ENCODE peak calls at places on chromosomes 7 and 10, in five cellular contexts. L is stomach, N is HepG2, A is suprapubic skin, D is Panc1. G is an unnamed sample. For H3K36me3, the result is how much of the 10 kb centered on the place peaks cover.

GRCh38 chr10:46283945-46284285 is 2.9 kb upstream of the ANTXRL start:
- DNase-seq in A (peak), L (no peak), D (no peak), N (no peak), G (no peak)

GRCh38 chr10:88113232-88113631 is 249.8 kb downstream of the PTEN start:
- DNase-seq in N (no peak), L (no peak), D (no peak), A (no peak), G (no peak)

GRCh38 chr7:158318511-158318913 is 269.1 kb downstream of the PTPRN2 start:
- DNase-seq in D (no peak), L (no peak), A (no peak), N (no peak), G (no peak)

GRCh38 chr7:33108931-33109757 is at the start of gene RP9:
- DNase-seq in L (peak), A (peak), D (no peak), N (peak), G (peak)

GRCh38 chr10:126561499-126562208 is 108.8 kb downstream of the C10orf90 start:
- DNase-seq in L (no peak), N (no peak), D (no peak), A (no peak), G (no peak)

GRCh38 chr10:88582806-88583583 is at the start of gene RNLS:
- DNase-seq in A (peak), L (peak), D (peak), N (no peak), G (peak)

GRCh38 chr10:33114451-33114944 is 156.5 kb upstream of the ITGB1 start:
- DNase-seq in L (no peak), D (no peak), A (no peak), N (no peak), G (no peak)

GRCh38 chr7:121212031-121212430 is 116.8 kb upstream of the WNT16 start:
- DNase-seq in N (no peak), L (no peak), D (no peak), A (no peak), G (no peak)

GRCh38 chr7:74178632-74179031 is 4.5 kb downstream of the EIF4H start:
- DNase-seq in A (no peak), L (no peak), D (no peak), N (no peak), G (no peak)

GRCh38 chr7:47786557-47787248 is 161.6 kb downstream of the PKD1L1 start:
- DNase-seq in L (no peak), D (peak), A (no peak), N (peak), G (peak)

GRCh38 chr7:85554294-85554877 is 367.5 kb upstream of the SEMA3D start:
- DNase-seq in L (no peak), D (peak), N (peak), A (no peak), G (no peak)

GRCh38 chr7:149621776-149622175 is 124.2 kb upstream of the ZNF746 start:
- DNase-seq in L (no peak), D (no peak), A (no peak), N (no peak), G (no peak)

GRCh38 chr10:75616076-75616475 is 184.7 kb downstream of the LRMDA start:
- DNase-seq in D (no peak), N (no peak), L (no peak), A (no peak), G (no peak)

GRCh38 chr10:77386833-77387232 is 250.8 kb downstream of the KCNMA1 start:
- DNase-seq in A (no peak), N (no peak), D (no peak), L (no peak), G (no peak)

GRCh38 chr10:62047960-62048383 is 146.5 kb downstream of the ARID5B start:
- DNase-seq in A (no peak), D (no peak), L (no peak), N (peak), G (no peak)

GRCh38 chr7:140576589-140576988 is 64.0 kb downstream of the DENND2A start:
- DNase-seq in A (no peak), L (no peak), D (no peak), N (no peak), G (no peak)

GRCh38 chr7:121440857-121441503 is 44.9 kb upstream of the FAM3C start:
- DNase-seq in L (no peak), A (no peak), D (no peak), N (no peak), G (no peak)

GRCh38 chr7:150329331-150330106 is 6.2 kb upstream of the ACTR3C start:
- DNase-seq in D (no peak), L (no peak), N (no peak), A (no peak), G (no peak)

GRCh38 chr7:148972360-148972759 is 55.9 kb downstream of the PDIA4 start:
- DNase-seq in L (no peak), D (no peak), A (no peak), N (no peak), G (no peak)

GRCh38 chr10:74332398-74332797 is 181.4 kb downstream of the ADK start:
- DNase-seq in N (no peak), A (no peak), L (no peak), D (no peak), G (no peak)

GRCh38 chr7:26307226-26307625 is 15.6 kb downstream of the SNX10 start:
- DNase-seq in A (no peak), D (no peak), N (no peak), L (no peak), G (no peak)

GRCh38 chr10:61621538-61622150 is 41.1 kb upstream of the CABCOCO1 start:
- DNase-seq in L (no peak), A (no peak), D (no peak), N (peak), G (no peak)

GRCh38 chr10:108787932-108788331 is 1135.4 kb downstream of the XPNPEP1 start:
- DNase-seq in D (no peak), L (no peak), A (no peak), N (no peak), G (no peak)

GRCh38 chr7:19958309-19958896 is 185.0 kb upstream of the TMEM196 start:
- DNase-seq in D (peak), N (peak), L (no peak), A (no peak), G (no peak)

GRCh38 chr10:32199724-32200394 is 143.6 kb upstream of the KIF5B start:
- DNase-seq in N (no peak), D (no peak), A (no peak), L (no peak), G (no peak)

GRCh38 chr10:24645784-24646183 is 77.9 kb downstream of the ARHGAP21 start:
- DNase-seq in N (no peak), L (no peak), D (peak), A (no peak), G (no peak)

GRCh38 chr10:98131615-98132014 is 2.8 kb upstream of the R3HCC1L start:
- DNase-seq in A (no peak), N (no peak), L (no peak), D (no peak), G (no peak)

GRCh38 chr10:48364659-48365405 is 58.4 kb downstream of the MAPK8 start:
- DNase-seq in D (no peak), N (peak), A (no peak), L (no peak), G (no peak)

GRCh38 chr10:105210546-105210945 is 569.5 kb downstream of the SORCS3 start:
- DNase-seq in A (no peak), L (no peak), N (no peak), D (no peak), G (no peak)

GRCh38 chr10:104580774-104581675 is 60.1 kb upstream of the SORCS3 start:
- DNase-seq in L (peak), A (no peak), D (peak), N (peak), G (peak)

GRCh38 chr10:11687357-11687771 is 54.8 kb upstream of the ECHDC3 start:
- DNase-seq in A (no peak), N (no peak), L (no peak), D (no peak), G (peak)

GRCh38 chr7:29606287-29606721 is 42.7 kb downstream of the PRR15 start:
- DNase-seq in A (no peak), N (peak), L (no peak), D (peak), G (no peak)

GRCh38 chr10:44437837-44438752 is 53.2 kb upstream of the CXCL12 start:
- DNase-seq in A (no peak), L (no peak), N (no peak), D (no peak), G (no peak)

GRCh38 chr7:36430171-36430570 is 40.5 kb downstream of the ANLN start:
- DNase-seq in L (no peak), D (no peak), A (no peak), N (no peak), G (no peak)

DNA sequence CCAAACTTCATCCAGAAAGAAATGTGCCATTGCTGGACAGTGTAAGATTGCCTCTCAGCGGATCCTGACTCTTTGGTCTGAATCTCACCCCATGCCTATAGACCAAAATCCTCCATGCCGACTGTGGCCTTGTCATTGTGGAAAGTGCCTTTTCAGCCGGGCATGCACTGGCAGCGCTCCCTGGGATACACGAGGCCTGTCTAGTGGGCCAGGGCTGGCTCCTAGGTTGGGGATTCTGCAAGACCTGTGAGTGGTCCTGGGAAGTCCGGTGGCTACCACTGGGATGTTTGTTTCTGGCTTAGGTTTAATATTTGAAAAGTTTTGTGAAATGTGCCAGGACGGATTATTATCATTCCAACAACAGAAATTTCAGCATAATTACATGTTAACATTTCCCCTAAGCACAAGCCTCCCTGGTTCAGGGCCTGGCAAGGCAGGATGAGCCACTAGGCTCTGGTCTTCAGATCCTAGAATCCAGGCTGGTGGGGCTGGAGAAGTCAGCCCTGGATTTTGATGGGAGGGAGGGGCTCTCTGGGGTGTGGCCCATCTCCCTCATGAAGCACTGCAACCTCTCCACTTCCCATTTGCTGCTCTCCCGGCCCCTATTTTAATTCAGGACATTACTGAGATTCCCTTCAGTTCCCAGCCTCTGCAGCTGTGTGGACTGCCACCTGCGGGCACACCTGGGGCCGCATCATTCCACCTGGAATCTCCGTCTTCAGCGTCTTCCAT is 253.2 kb downstream of the WDR37 start:
- DNase-seq in D (no peak), L (no peak), A (peak), N (no peak), G (no peak)
- TF ChIP-seq POLR2AphosphoS5 in D (no peak), L (no peak), A (no peak), N (no peak), G (no peak)

GRCh38 chr7:27634892-27635538 is 27.7 kb downstream of the HIBADH start:
- DNase-seq in A (no peak), L (no peak), D (no peak), N (no peak), G (no peak)

GRCh38 chr7:27633062-27633461 is 29.6 kb downstream of the HIBADH start:
- DNase-seq in N (no peak), D (no peak), L (no peak), A (no peak), G (no peak)

GRCh38 chr7:27627146-27627545 is 35.5 kb downstream of the HIBADH start:
- DNase-seq in A (no peak), L (no peak), D (no peak), N (no peak), G (no peak)

GRCh38 chr7:27635728-27636127 is 27.0 kb downstream of the HIBADH start:
- DNase-seq in A (no peak), D (no peak), L (no peak), N (no peak), G (no peak)

DNA sequence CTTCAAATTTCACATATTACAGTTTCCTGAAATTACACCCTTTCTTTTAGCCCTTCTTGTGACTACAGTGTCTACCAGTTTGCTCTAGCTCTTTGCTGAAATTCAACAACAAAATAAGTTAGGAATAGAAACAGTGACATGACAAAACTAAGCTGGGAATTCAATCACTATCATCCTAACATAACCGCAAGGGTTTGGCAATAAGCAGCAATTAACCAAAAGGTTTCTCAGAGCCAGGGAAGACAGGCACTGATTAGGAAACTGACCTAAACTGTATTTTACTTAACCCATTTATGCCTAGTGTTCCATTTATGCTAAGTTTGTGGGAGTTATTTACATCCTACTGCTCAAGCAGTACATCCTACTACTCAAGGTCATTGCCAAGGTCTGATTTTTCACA is 31.3 kb downstream of the HIBADH start:
- DNase-seq in A (no peak), N (no peak), D (no peak), L (no peak), G (no peak)
- H3K4me3 ChIP-seq in A (no peak), N (no peak), D (no peak), L (no peak), G (no peak)

DNA sequence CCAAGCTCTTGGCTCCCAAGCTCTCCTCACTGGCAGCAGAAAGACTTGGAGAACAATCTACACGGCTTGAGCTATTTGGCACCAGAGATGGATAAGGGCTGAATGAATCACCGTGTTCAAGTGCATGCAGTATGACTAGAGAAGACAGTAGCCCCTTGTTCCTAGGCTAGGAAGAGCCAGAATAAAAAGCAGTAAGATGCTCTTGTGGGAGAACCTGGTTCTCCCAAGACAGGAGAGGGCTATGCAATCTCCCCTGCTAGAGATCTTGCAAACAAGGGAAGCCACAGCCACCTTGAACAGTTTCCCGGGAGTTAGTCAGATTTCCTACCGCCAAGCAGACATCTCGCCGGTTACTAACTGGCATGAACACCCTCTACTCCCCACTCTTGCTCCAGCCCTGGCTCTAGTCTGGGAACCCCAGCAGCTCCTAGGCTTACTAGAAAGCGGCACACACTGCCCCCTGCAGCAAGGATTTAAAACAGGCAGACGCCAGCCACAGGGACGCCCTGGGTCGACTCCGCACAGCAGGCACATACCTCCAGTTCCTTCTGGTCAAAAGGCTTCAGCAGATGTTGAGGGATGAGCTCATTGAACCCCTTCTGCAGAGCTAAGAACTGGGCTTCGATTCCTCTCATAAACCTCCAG is 107.3 kb downstream of the SMURF1 start:
- DNase-seq in N (peak), A (peak), L (no peak), D (no peak), G (no peak)
- H3K36me3 ChIP-seq in N (under half), A (half or more), L (half or more), D (under half), G (under half)

DNA sequence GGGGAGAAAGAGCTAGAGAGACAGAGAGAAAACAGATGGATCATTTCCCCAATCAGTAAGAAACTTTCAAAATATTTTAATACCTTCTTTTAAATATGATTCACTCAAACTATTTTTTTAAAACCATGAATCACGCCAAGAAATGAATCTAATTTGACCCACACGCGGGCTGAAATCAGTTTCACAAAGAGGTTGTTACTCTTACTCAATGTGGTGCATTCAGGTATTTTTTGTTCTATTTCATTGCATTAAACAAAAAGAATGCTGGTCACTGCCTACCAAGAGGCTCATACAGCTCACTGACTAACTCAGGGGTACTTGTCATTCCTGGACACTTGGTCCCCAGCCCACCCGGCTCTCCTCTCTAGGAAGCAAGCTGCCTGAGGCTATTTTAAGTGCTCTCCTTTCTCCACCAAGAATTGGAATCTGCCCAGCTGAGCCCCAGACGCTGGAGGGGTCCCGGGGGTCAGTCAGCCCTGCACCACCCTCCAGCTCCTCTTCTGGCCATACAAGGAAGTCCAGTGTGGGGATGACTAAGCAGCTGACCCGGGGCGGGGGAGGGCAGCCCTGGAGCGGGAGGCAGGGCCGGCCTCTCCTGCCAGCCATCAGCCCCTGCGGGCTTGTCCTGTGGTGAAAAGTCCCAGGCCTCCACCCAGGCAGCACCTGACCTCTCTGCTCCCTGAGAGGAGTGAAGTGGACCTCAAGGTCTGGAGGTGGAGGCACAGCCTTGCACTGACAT is 21.7 kb upstream of the PFKP start:
- DNase-seq in L (peak), A (no peak), N (peak), D (no peak), G (no peak)
- TF ChIP-seq POLR2AphosphoS5 in L (peak), A (no peak), N (no peak), D (no peak), G (no peak)

GRCh38 chr7:50782376-50783208 is at the start of gene GRB10:
- DNase-seq in A (no peak), D (no peak), L (no peak), N (no peak), G (no peak)
- H3K4me3 ChIP-seq in A (peak), D (peak), L (peak), N (no peak), G (peak)

DNA sequence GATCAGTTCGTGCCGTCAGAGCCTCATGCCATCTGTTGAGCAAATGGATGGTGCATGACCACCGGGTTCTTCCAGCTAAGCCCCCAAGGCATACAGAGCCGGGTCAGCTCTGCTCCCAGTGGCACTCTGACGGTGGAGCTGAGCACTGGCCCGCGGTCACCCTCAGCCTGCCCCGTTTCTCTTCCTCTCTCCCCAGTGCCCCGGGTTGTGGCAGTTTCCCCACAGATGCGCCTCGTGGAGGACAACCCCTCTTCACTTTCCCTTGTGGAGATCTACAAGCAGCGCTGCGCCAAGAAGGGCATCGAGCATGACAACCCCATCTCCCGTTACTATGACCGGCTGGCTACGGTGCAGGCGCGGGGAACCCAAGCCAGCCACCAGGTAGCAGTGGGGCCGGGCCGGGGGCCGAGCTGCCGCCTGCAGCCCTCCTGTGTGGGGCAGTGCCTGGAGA is 129.9 kb downstream of the TRRAP start:
- DNase-seq in A (peak), N (no peak), D (no peak), L (no peak), G (no peak)
- H3K36me3 ChIP-seq in A (half or more), N (under half), D (under half), L (half or more), G (under half)

GRCh38 chr7:11206131-11206921 is 232.7 kb downstream of the PHF14 start:
- DNase-seq in A (no peak), D (no peak), N (no peak), L (no peak), G (no peak)

GRCh38 chr7:11207565-11207964 is 233.9 kb downstream of the PHF14 start:
- DNase-seq in A (no peak), N (no peak), D (no peak), L (no peak), G (no peak)

GRCh38 chr7:11203224-11203623 is 229.6 kb downstream of the PHF14 start:
- DNase-seq in L (no peak), D (no peak), N (no peak), A (no peak), G (no peak)

DNA sequence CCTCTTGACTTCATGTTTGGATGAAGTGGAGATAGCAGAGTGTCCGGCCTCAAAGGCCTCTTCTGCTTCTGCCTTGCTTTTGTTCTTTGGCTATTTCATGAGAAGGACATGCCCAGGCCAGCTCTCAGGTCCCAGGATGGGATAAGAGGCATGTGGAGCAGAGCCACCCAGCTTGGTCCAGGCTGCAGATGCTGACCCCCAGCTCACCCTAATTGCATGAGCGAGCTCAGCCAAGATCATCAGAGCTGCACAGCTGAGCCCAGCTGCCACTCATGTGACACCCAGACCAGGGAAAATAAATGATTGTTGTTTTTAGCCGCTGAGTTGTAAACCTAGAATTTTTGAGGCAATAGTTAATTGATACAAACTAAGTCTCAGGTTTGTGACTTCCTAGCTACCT is 230.0 kb downstream of the PHF14 start:
- DNase-seq in N (no peak), L (no peak), D (no peak), A (no peak), G (no peak)
- TF ChIP-seq POLR2AphosphoS5 in N (no peak), L (no peak), D (no peak), A (no peak), G (no peak)

G was measured in breast epithelium.